ENCODE peak calls at places on chromosomes 4 and X, in seven cellular contexts. One of them, this sample, is unnamed.

GRCh38 chr4:786074-786741 is 39.7 kb downstream of the CPLX1 start:
- DNase-seq in mammary epithelial cell: no peak
- DNase-seq in NCI-H187 treated with DMSO at 0.1 percent for 48 hours: no peak
- DNase-seq in GM18507: no peak
- DNase-seq in frontal cortex: no peak
- DNase-seq in RCC 7860: no peak
- DNase-seq in fibroblast of mammary gland: no peak
- DNase-seq in this sample: no peak

GRCh38 chr4:59956366-59956765 is 1243.8 kb upstream of the ADGRL3 start:
- DNase-seq in GM18507: no peak
- DNase-seq in frontal cortex: no peak
- DNase-seq in fibroblast of mammary gland: no peak
- DNase-seq in NCI-H187 treated with DMSO at 0.1 percent for 48 hours: no peak
- DNase-seq in RCC 7860: no peak
- DNase-seq in mammary epithelial cell: no peak
- DNase-seq in this sample: no peak

GRCh38 chrX:3066555-3066954 is 25.3 kb downstream of the ARSF start:
- DNase-seq in NCI-H187 treated with DMSO at 0.1 percent for 48 hours: no peak
- DNase-seq in GM18507: no peak
- DNase-seq in frontal cortex: peak; percentile 13
- DNase-seq in RCC 7860: no peak
- DNase-seq in fibroblast of mammary gland: no peak
- DNase-seq in mammary epithelial cell: peak; percentile 12
- DNase-seq in this sample: peak; percentile 0

GRCh38 chr4:13970349-13970748 is 342.8 kb upstream of the BOD1L1 start:
- DNase-seq in GM18507: no peak
- DNase-seq in fibroblast of mammary gland: no peak
- DNase-seq in RCC 7860: no peak
- DNase-seq in mammary epithelial cell: no peak
- DNase-seq in frontal cortex: no peak
- DNase-seq in NCI-H187 treated with DMSO at 0.1 percent for 48 hours: no peak
- DNase-seq in this sample: no peak

GRCh38 chr4:78787392-78788004 is 11.3 kb downstream of the BMP2K start:
- DNase-seq in RCC 7860: no peak
- DNase-seq in fibroblast of mammary gland: no peak
- DNase-seq in mammary epithelial cell: no peak
- DNase-seq in GM18507: no peak
- DNase-seq in frontal cortex: no peak
- DNase-seq in NCI-H187 treated with DMSO at 0.1 percent for 48 hours: no peak
- DNase-seq in this sample: no peak

GRCh38 chr4:106036848-106037247 is 141.6 kb downstream of the NPNT start:
- DNase-seq in GM18507: no peak
- DNase-seq in fibroblast of mammary gland: no peak
- DNase-seq in frontal cortex: no peak
- DNase-seq in NCI-H187 treated with DMSO at 0.1 percent for 48 hours: no peak
- DNase-seq in mammary epithelial cell: no peak
- DNase-seq in RCC 7860: no peak
- DNase-seq in this sample: no peak

GRCh38 chr4:13540446-13541175 is 3.7 kb downstream of the NKX3-2 start:
- DNase-seq in fibroblast of mammary gland: no peak
- DNase-seq in mammary epithelial cell: no peak
- DNase-seq in GM18507: no peak
- DNase-seq in frontal cortex: peak; percentile 15
- DNase-seq in NCI-H187 treated with DMSO at 0.1 percent for 48 hours: no peak
- DNase-seq in RCC 7860: no peak
- DNase-seq in this sample: no peak

GRCh38 chrX:132809581-132809980 is 148.8 kb downstream of the HS6ST2 start:
- DNase-seq in GM18507: no peak
- DNase-seq in RCC 7860: no peak
- DNase-seq in mammary epithelial cell: no peak
- DNase-seq in NCI-H187 treated with DMSO at 0.1 percent for 48 hours: no peak
- DNase-seq in fibroblast of mammary gland: no peak
- DNase-seq in frontal cortex: no peak
- DNase-seq in this sample: peak; percentile 10

GRCh38 chrX:39613997-39614679 is 483.6 kb downstream of the BCOR start:
- DNase-seq in NCI-H187 treated with DMSO at 0.1 percent for 48 hours: no peak
- DNase-seq in GM18507: no peak
- DNase-seq in RCC 7860: no peak
- DNase-seq in frontal cortex: no peak
- DNase-seq in mammary epithelial cell: peak; percentile 50
- DNase-seq in fibroblast of mammary gland: no peak
- DNase-seq in this sample: no peak

GRCh38 chr4:173318648-173319211 is 15.4 kb downstream of the HMGB2 start:
- DNase-seq in frontal cortex: peak; percentile 9
- DNase-seq in NCI-H187 treated with DMSO at 0.1 percent for 48 hours: no peak
- DNase-seq in fibroblast of mammary gland: peak; percentile 70
- DNase-seq in GM18507: no peak
- DNase-seq in mammary epithelial cell: peak; percentile 56
- DNase-seq in RCC 7860: peak; percentile 13
- DNase-seq in this sample: peak; percentile 78

GRCh38 chr4:41814565-41814964 is 66.0 kb upstream of the PHOX2B start:
- DNase-seq in NCI-H187 treated with DMSO at 0.1 percent for 48 hours: no peak
- DNase-seq in mammary epithelial cell: peak; percentile 1
- DNase-seq in frontal cortex: no peak
- DNase-seq in RCC 7860: no peak
- DNase-seq in fibroblast of mammary gland: no peak
- DNase-seq in GM18507: no peak
- DNase-seq in this sample: peak; percentile 17

GRCh38 chr4:23006756-23007155 is 314.0 kb downstream of the GBA3 start:
- DNase-seq in GM18507: no peak
- DNase-seq in frontal cortex: no peak
- DNase-seq in NCI-H187 treated with DMSO at 0.1 percent for 48 hours: no peak
- DNase-seq in mammary epithelial cell: peak; percentile 9
- DNase-seq in RCC 7860: peak; percentile 30
- DNase-seq in fibroblast of mammary gland: peak; percentile 3
- DNase-seq in this sample: peak; percentile 20

GRCh38 chrX:19579485-19579884 is 64.2 kb upstream of the MAP3K15 start:
- DNase-seq in frontal cortex: no peak
- DNase-seq in fibroblast of mammary gland: peak; percentile 79
- DNase-seq in NCI-H187 treated with DMSO at 0.1 percent for 48 hours: no peak
- DNase-seq in GM18507: no peak
- DNase-seq in RCC 7860: peak; percentile 82
- DNase-seq in mammary epithelial cell: peak; percentile 57
- DNase-seq in this sample: peak; percentile 70

GRCh38 chrX:39049975-39050374 is 248.7 kb downstream of the MID1IP1 start:
- DNase-seq in mammary epithelial cell: no peak
- DNase-seq in NCI-H187 treated with DMSO at 0.1 percent for 48 hours: no peak
- DNase-seq in frontal cortex: no peak
- DNase-seq in fibroblast of mammary gland: no peak
- DNase-seq in RCC 7860: no peak
- DNase-seq in GM18507: no peak
- DNase-seq in this sample: no peak

GRCh38 chr4:95949136-95949765 is 109.4 kb downstream of the PDHA2 start:
- DNase-seq in NCI-H187 treated with DMSO at 0.1 percent for 48 hours: no peak
- DNase-seq in mammary epithelial cell: no peak
- DNase-seq in RCC 7860: no peak
- DNase-seq in GM18507: no peak
- DNase-seq in frontal cortex: no peak
- DNase-seq in fibroblast of mammary gland: peak; percentile 1
- DNase-seq in this sample: peak; percentile 31